ENCODE peak calls at places on chromosomes 16 and 17, in eight cellular contexts. V is keratinocyte, E is esophagus squamous epithelium, N is right atrium auricular region, U is left ventricle myocardium inferior, X is heart left ventricle, I is lower leg skin, F is mesothelial cell of epicardium. R is an unnamed sample.

GRCh38 chr16:3664187-3664896 is 9.9 kb downstream of the DNASE1 start:
- DNase-seq in N (no peak), U (no peak), E (no peak), F (no peak), V (no peak), X (no peak), I (no peak), R (no peak)

GRCh38 chr16:50299508-50300105 is 33.3 kb downstream of the ADCY7 start:
- DNase-seq in V (no peak), E (no peak), I (no peak), U (no peak), N (no peak), X (no peak), F (no peak), R (no peak)

GRCh38 chr17:35895602-35896001 is 15.4 kb upstream of the CCL5 start:
- DNase-seq in E (no peak), N (no peak), I (no peak), F (no peak), V (no peak), U (no peak), X (no peak), R (no peak)

GRCh38 chr17:7177210-7177953 is 1.8 kb downstream of the ASGR1 start:
- DNase-seq in I (peak), U (peak), N (peak), F (peak), E (no peak), V (no peak), X (peak), R (peak)

GRCh38 chr17:48625502-48626201 is 506 bp downstream of the HOXB9 start:
- DNase-seq in X (no peak), E (no peak), V (no peak), N (no peak), U (no peak), I (no peak), F (peak), R (peak)

GRCh38 chr16:72935896-72936295 is 112.0 kb downstream of the ZFHX3 start:
- DNase-seq in I (no peak), U (no peak), N (no peak), E (no peak), V (no peak), F (no peak), X (no peak), R (no peak)

GRCh38 chr17:78665952-78666920 is 89.0 kb upstream of the DNAH17 start:
- DNase-seq in I (no peak), X (peak), E (no peak), F (no peak), U (peak), V (no peak), N (peak), R (peak)

GRCh38 chr17:76934561-76935320 is 66.5 kb downstream of the MGAT5B start:
- DNase-seq in E (no peak), F (no peak), U (no peak), N (no peak), X (no peak), V (no peak), I (no peak), R (no peak)

GRCh38 chr17:42775534-42776098 is 2.4 kb downstream of the VPS25 start:
- DNase-seq in I (no peak), X (no peak), N (no peak), E (no peak), U (no peak), V (no peak), F (no peak), R (peak)

GRCh38 chr16:3762080-3762750 is 44.9 kb upstream of the TRAP1 start:
- DNase-seq in E (no peak), V (no peak), N (peak), U (no peak), X (no peak), I (no peak), F (no peak), R (no peak)

DNA sequence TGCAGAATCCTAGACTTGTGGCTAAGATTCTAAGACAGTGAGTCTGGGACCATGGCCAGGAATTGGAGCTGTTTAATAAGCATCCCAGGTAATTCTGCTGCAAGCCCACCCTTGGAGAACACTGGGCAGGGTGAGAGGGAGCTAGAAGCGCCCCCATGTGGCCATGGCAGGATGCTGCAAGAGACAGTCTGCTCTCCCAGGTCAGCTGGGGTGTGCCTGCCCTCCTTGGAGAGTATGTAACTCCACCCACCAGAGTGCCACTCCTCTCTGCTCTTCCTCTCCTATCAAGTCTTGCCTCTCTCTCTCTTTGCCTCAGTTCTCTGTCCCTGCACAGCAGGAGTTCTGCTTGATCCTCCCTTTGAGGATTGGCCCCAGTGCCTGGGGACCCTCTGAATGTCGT is 14.9 kb downstream of the RCVRN start:
- DNase-seq in U (no peak), E (no peak), X (peak), N (no peak), I (no peak), F (no peak), V (no peak), R (peak)
- TF ChIP-seq CTCF in U (peak), E (peak), X (peak), N (peak), I (no peak), F (peak), V (peak), R (peak)

GRCh38 chr17:81871387-81872120 is 417 bp upstream of the ARHGDIA start:
- DNase-seq in X (peak), F (peak), I (peak), N (peak), E (no peak), V (no peak), U (peak), R (peak)
- TF ChIP-seq CTCF in X (no peak), F (no peak), I (no peak), N (no peak), E (peak), V (peak), U (peak), R (no peak)

GRCh38 chr16:84839054-84839453 is 19.3 kb downstream of the CRISPLD2 start:
- DNase-seq in V (no peak), X (peak), F (no peak), N (no peak), E (no peak), I (no peak), U (no peak), R (no peak)

GRCh38 chr16:84841787-84842300 is 22.1 kb downstream of the CRISPLD2 start:
- DNase-seq in V (no peak), E (no peak), X (no peak), I (no peak), F (peak), U (no peak), N (no peak), R (no peak)

GRCh38 chr16:84839956-84840355 is 20.2 kb downstream of the CRISPLD2 start:
- DNase-seq in I (no peak), N (no peak), V (no peak), E (no peak), F (no peak), X (no peak), U (no peak), R (no peak)

GRCh38 chr16:84842516-84843148 is 22.8 kb downstream of the CRISPLD2 start:
- DNase-seq in E (no peak), V (no peak), F (no peak), U (no peak), N (no peak), X (no peak), I (no peak), R (no peak)

GRCh38 chr16:84840687-84841627 is 21.2 kb downstream of the CRISPLD2 start:
- DNase-seq in V (no peak), F (no peak), X (no peak), N (no peak), U (no peak), I (no peak), E (no peak), R (no peak)
- TF ChIP-seq CTCF in V (no peak), F (no peak), X (no peak), N (no peak), U (no peak), I (no peak), E (no peak), R (no peak)

GRCh38 chr17:61481421-61481820 is 29.2 kb downstream of the TBX4 start:
- DNase-seq in N (no peak), V (no peak), U (no peak), F (no peak), X (peak), I (no peak), E (no peak), R (no peak)
- TF ChIP-seq CTCF in N (no peak), V (peak), U (no peak), F (no peak), X (no peak), I (no peak), E (no peak), R (no peak)

DNA sequence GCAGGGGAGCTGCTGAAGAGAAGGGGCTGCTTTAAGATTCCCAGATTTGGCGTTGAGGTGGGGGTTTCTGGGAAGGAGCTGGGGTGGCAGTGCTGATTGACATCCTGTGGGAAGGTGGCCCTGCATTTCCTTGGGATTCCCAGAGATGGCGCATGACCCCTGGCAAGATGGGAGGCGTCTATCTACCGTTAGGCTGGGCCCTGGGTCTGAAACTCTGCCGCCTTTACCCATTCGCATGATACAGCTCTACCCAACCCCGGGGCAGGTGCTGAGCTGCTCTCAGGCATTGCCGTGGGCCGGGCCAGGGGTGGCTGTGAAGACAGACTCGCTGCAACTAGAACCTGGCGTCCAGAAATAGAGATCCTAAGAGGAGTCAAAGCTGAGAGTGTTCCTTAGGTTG is 9.9 kb upstream of the MVD start:
- DNase-seq in U (no peak), E (no peak), V (no peak), F (no peak), X (no peak), I (no peak), N (no peak), R (no peak)
- TF ChIP-seq CTCF in U (peak), E (no peak), V (peak), F (no peak), X (no peak), I (no peak), N (no peak), R (no peak)

DNA sequence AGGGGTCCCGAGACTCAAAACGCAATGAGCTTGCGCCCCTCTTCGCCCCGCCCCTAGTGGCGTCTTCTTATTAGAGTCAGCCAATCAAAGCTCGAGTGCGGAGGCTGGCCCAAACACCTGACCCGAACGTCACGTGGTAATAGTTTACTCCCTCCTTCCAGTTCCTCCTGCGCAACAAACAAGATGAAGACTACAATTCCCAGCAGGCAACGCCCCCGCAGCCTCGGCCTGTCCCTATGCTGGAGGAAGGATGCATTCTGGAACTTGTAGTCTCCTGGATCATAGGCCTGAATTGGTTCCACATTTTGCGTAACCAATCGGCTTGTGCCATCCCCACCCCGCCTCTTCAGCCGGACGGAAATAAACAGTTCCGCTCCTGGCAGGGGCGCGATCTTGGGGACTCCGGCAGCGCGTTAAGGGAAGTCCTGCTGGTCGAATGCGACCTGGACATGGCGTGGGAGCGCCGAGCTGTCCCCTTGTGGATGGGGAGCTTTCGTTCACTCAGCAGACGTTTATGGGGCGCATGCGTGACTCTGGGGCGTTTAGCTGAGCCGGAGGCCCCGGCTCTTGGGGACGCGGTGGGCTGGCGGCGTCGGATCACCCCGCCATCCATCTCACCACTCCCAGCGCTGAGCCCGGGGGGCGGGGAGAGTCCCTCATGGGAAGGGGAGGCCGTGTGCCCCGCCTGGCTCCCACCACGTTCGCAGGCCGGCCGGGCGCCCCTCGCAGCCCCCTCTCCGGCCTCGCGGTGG is at the start of gene WBP2:
- DNase-seq in E (peak), U (peak), F (peak), N (peak), V (peak), I (peak), X (peak), R (peak)
- TF ChIP-seq CTCF in E (peak), U (peak), F (no peak), N (peak), V (no peak), I (no peak), X (no peak), R (peak)

GRCh38 chr17:56108811-56109284 is 44.4 kb upstream of the ANKFN1 start:
- DNase-seq in F (no peak), X (no peak), N (no peak), E (no peak), U (no peak), I (no peak), V (no peak), R (peak)

GRCh38 chr17:56112086-56112485 is 41.2 kb upstream of the ANKFN1 start:
- DNase-seq in X (no peak), F (no peak), N (no peak), V (no peak), E (no peak), I (no peak), U (no peak), R (no peak)

GRCh38 chr17:56114469-56114868 is 38.8 kb upstream of the ANKFN1 start:
- DNase-seq in E (no peak), V (no peak), I (no peak), U (no peak), N (no peak), X (no peak), F (no peak), R (no peak)

GRCh38 chr17:56109811-56110210 is 43.5 kb upstream of the ANKFN1 start:
- DNase-seq in N (no peak), V (no peak), E (no peak), I (no peak), U (no peak), F (no peak), X (no peak), R (no peak)

GRCh38 chr17:56110463-56111138 is 42.7 kb upstream of the ANKFN1 start:
- DNase-seq in X (no peak), U (no peak), N (no peak), E (no peak), F (no peak), I (no peak), V (no peak), R (no peak)
- TF ChIP-seq CTCF in X (no peak), U (no peak), N (no peak), E (no peak), F (no peak), I (no peak), V (no peak), R (no peak)

GRCh38 chr16:12120331-12120981 is 143.9 kb downstream of the SNX29 start:
- DNase-seq in N (peak), U (peak), V (no peak), F (no peak), I (no peak), X (peak), E (no peak), R (peak)
- TF ChIP-seq CTCF in N (no peak), U (no peak), V (no peak), F (no peak), I (no peak), X (no peak), E (no peak), R (no peak)

DNA sequence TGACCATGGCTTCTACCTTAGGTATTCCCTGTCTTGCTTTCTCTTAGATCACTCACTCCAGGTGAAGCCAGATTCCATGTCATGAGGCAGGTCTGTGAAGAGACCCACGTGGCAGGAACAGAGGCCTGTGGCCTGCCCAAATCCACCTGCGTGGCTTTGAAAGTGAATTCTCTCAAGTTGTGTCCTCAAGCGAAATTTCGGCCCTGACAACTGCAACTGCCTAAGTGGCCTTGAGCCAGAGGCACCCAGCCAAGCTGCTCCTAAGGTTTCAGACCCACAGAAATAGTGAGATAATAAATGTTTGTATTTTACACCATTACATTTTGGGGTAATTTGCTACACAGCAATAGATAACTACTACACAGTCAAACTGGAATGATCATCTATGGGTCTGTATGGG is 497.9 kb downstream of the XYLT1 start:
- DNase-seq in U (no peak), E (no peak), I (no peak), X (no peak), F (no peak), V (no peak), N (no peak), R (no peak)
- TF ChIP-seq CTCF in U (no peak), E (no peak), I (no peak), X (no peak), F (no peak), V (no peak), N (no peak), R (no peak)

GRCh38 chr16:52212841-52213240 is 334.1 kb downstream of the TOX3 start:
- DNase-seq in V (no peak), U (no peak), E (no peak), F (no peak), I (no peak), N (no peak), X (no peak), R (no peak)
- TF ChIP-seq CTCF in V (no peak), U (no peak), E (no peak), F (no peak), I (no peak), N (no peak), X (no peak), R (no peak)

R was measured in GM20000.